ENCODE peak calls at places on chromosome 13, in four cellular contexts. T, D, I and G are unnamed samples.

GRCh38 chr13:21341637-21342422 is 117.3 kb downstream of the ZDHHC20 start:
- DNase-seq in T (no peak), I (no peak), D (no peak), G (no peak)

GRCh38 chr13:46079770-46080169 is 25.1 kb downstream of the CPB2 start:
- DNase-seq in T (no peak), I (no peak), D (no peak), G (no peak)

GRCh38 chr13:78875792-78876580 is 217.0 kb upstream of the OBI1 start:
- DNase-seq in T (no peak), D (peak), I (no peak), G (no peak)

GRCh38 chr13:40130871-40131636 is 475.6 kb downstream of the COG6 start:
- DNase-seq in T (peak), I (peak), D (peak), G (no peak)

GRCh38 chr13:77415253-77416127 is 88.6 kb upstream of the MYCBP2 start:
- DNase-seq in I (no peak), D (no peak), T (no peak), G (no peak)

GRCh38 chr13:109773276-109773675 is 13.1 kb downstream of the IRS2 start:
- DNase-seq in I (no peak), T (no peak), D (peak), G (no peak)

GRCh38 chr13:98482476-98483444 is 94.1 kb downstream of the STK24 start:
- DNase-seq in D (no peak), T (no peak), I (no peak), G (peak)

GRCh38 chr13:110562696-110563462 is 1.4 kb upstream of the RAB20 start:
- DNase-seq in T (no peak), D (peak), I (peak), G (no peak)

GRCh38 chr13:41490616-41491015 is 33.3 kb downstream of the RGCC start:
- DNase-seq in T (no peak), D (no peak), I (no peak), G (no peak)

GRCh38 chr13:106507560-106508274 is 27.7 kb downstream of the EFNB2 start:
- DNase-seq in D (peak), I (peak), T (no peak), G (no peak)

GRCh38 chr13:83184819-83185218 is 697.5 kb downstream of the SLITRK1 start:
- DNase-seq in T (no peak), D (no peak), I (no peak), G (no peak)

GRCh38 chr13:72204291-72204690 is 337.3 kb upstream of the DACH1 start:
- DNase-seq in I (no peak), D (no peak), T (peak), G (no peak)

GRCh38 chr13:46804391-46804815 is 7.4 kb upstream of the ESD start:
- DNase-seq in I (peak), D (no peak), T (peak), G (peak)

GRCh38 chr13:78182813-78183212 is 264.2 kb upstream of the EDNRB start:
- DNase-seq in D (no peak), T (no peak), I (no peak), G (no peak)

GRCh38 chr13:110911880-110912279 is 3.0 kb downstream of the ANKRD10 start:
- DNase-seq in D (no peak), I (no peak), T (no peak), G (no peak)

GRCh38 chr13:81929988-81930387 is 1589.1 kb upstream of the SPRY2 start:
- DNase-seq in I (peak), T (no peak), D (no peak), G (no peak)
- TF ChIP-seq SIN3A in I (no peak), T (no peak), D (no peak), G (no peak)

DNA sequence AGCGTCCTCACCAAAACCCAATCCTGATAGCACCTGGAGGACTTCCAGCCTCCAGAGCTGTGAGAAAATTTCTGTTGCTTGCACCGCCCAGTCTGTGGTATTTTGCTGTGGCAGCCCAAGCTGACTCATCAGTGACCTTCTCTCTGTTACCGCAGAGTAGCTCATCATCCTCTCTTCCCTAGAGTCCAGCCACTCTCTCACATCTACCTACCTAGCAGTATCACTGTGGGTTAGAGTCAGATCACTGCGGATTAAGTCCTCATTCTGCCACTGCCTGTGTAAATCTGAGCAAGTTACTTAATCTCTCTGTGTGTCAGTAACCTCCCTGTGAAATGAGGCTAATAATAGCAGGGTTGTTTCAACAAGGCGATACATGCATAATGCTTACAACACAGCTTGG is 40.3 kb upstream of the USPL1 start:
- DNase-seq in T (peak), D (peak), I (peak), G (no peak)
- TF ChIP-seq TCF7L2 in T (no peak), D (no peak), I (no peak), G (no peak)

GRCh38 chr13:44198826-44199225 is 174.8 kb upstream of the SERP2 start:
- DNase-seq in T (no peak), I (no peak), D (no peak), G (no peak)
- TF ChIP-seq SIN3A in T (no peak), I (no peak), D (no peak), G (no peak)

GRCh38 chr13:37457594-37457993 is 141.0 kb downstream of the POSTN start:
- DNase-seq in I (no peak), T (no peak), D (no peak), G (no peak)

GRCh38 chr13:37448072-37448471 is 150.5 kb downstream of the POSTN start:
- DNase-seq in T (no peak), D (no peak), I (no peak), G (no peak)

GRCh38 chr13:37453246-37453645 is 145.3 kb downstream of the POSTN start:
- DNase-seq in I (no peak), T (no peak), D (no peak), G (no peak)
- TF ChIP-seq TCF7L2 in I (no peak), T (no peak), D (no peak), G (no peak)

GRCh38 chr13:102214956-102215355 is 186.9 kb downstream of the FGF14 start:
- DNase-seq in I (no peak), D (no peak), T (no peak), G (no peak)
- TF ChIP-seq SIN3A in I (no peak), D (no peak), T (no peak), G (no peak)

GRCh38 chr13:66528903-66529576 is 701.1 kb downstream of the PCDH9 start:
- DNase-seq in T (no peak), I (no peak), D (no peak), G (no peak)
- TF ChIP-seq TCF7L2 in T (no peak), I (no peak), D (no peak), G (no peak)

DNA sequence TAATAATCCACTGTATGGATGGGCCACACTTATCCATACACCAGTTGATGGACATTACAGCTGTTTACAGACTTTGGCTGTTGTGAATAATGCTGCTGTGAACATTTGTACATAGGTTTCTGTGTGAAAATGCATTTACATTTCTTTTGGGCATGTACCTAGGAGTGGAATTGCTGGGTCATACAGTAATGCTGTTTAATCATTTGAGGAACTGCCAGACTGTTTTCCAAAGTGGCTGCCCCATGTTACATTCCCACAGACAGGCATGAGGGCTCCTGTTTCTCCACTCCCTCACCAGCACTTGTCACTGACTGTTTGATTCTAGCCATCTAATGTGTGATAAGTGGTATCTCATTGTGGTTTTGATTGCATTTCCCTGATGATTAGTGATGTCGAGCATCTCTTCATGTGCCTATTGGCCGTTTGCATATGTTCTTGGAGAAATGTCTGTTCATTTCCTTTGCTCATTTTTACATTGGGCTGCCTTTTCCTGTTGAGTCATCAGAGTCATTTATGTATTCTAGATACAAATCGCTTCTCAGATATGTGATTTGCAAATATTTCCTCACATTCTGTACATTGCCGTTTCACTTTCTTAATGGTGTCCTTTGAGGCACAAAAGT is 12.8 kb downstream of the TMEM255B start:
- DNase-seq in T (no peak), I (no peak), D (no peak), G (no peak)
- TF ChIP-seq SIN3A in T (no peak), I (no peak), D (no peak), G (no peak)

GRCh38 chr13:99977912-99978780 is 3.4 kb upstream of the ZIC2 start:
- DNase-seq in T (no peak), I (no peak), D (no peak), G (no peak)

GRCh38 chr13:99976502-99977115 is 5.0 kb upstream of the ZIC2 start:
- DNase-seq in T (no peak), D (no peak), I (no peak), G (no peak)

GRCh38 chr13:99975626-99976025 is 4.1 kb upstream of the ZIC5 start:
- DNase-seq in D (no peak), I (no peak), T (no peak), G (no peak)

GRCh38 chr13:99978781-99979452 is 2.7 kb upstream of the ZIC2 start:
- DNase-seq in T (no peak), I (no peak), D (no peak), G (no peak)

GRCh38 chr13:99977334-99977911 is 4.2 kb upstream of the ZIC2 start:
- DNase-seq in I (peak), D (no peak), T (no peak), G (no peak)
- TF ChIP-seq TCF7L2 in I (no peak), D (no peak), T (no peak), G (no peak)

DNA sequence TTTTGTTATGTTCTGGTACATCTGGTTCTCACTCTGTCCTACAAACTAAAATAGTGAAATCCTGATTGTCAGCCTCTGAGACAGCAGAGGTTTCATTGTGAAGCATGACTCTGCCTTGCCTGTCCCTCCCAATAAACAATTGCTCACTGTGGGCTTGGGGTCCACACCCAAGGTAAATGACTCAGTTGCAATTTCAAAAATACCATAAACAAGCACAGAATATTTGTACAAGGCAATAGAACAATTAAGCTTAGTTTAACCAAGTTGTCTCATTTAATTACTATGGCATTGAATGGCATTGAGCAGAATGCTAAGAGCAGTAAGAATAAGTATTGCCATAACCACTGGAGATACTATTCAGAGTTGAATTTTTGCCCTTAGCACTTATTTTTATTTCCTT is 353.6 kb downstream of the SPRY2 start:
- DNase-seq in D (no peak), T (no peak), I (no peak), G (no peak)
- TF ChIP-seq SIN3A in D (no peak), T (no peak), I (no peak), G (no peak)

DNA sequence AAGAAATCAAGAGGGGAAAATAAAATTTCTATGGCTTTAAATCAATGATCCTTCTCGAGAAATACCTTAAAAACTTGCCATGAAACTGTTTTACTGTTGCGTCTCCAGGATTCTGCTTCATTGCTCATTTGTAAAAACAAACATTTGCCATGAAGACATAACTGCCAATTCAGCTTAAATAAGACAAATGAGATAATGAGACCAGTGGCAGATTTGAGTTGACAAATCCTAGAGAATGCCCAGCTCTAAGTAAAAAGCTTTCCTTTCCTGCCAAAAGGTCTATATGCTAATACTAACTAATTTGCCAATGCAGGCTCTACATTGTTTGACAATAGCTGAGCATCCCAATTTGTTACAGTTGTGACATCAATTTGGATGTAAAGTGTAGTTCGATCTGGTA is 400.5 kb upstream of the PCDH9 start:
- DNase-seq in I (no peak), T (no peak), D (no peak), G (no peak)
- TF ChIP-seq TCF7L2 in I (no peak), T (no peak), D (no peak), G (no peak)